ENCODE peak calls at places on chromosomes 13 and 19, in four cellular contexts. X is stimulated activated CD4-positive, alpha-beta T cell treated with anti-CD3 and anti-CD28 coated beads, Interleukin-4, amount 100 ng/mL, for 24 hours; U is NCI-H1930; J is RCC 7860. L is an unnamed sample.

GRCh38 chr19:5547881-5548280 is 19.9 kb downstream of the TINCR start:
- DNase-seq in X (no peak), J (no peak), U (no peak), L (no peak)

GRCh38 chr19:14031719-14032480 is at the start of gene IL27RA:
- DNase-seq in U (peak; percentile 13), X (peak; percentile 76), J (no peak), L (peak; percentile 91)

GRCh38 chr19:16594131-16594586 is 21.9 kb upstream of the SLC35E1 start:
- DNase-seq in X (peak; percentile 36), J (no peak), U (no peak), L (no peak)

GRCh38 chr19:50551713-50552187 is 16.5 kb downstream of the LRRC4B start:
- DNase-seq in J (no peak), U (no peak), X (no peak), L (no peak)

GRCh38 chr13:103731959-103732358 is 665.7 kb upstream of the SLC10A2 start:
- DNase-seq in J (no peak), X (no peak), U (no peak), L (no peak)

GRCh38 chr19:1067341-1068103 is 555 bp downstream of the ARHGAP45 start:
- DNase-seq in J (no peak), X (peak; percentile 68), U (no peak), L (no peak)

GRCh38 chr13:113526466-113527220 is 36.1 kb upstream of the DCUN1D2 start:
- DNase-seq in X (no peak), U (no peak), J (no peak), L (no peak)

GRCh38 chr13:52879950-52880650 is 31.7 kb upstream of the PCDH8 start:
- DNase-seq in J (no peak), U (no peak), X (no peak), L (no peak)

GRCh38 chr19:52099497-52100138 is 4.1 kb upstream of the ZNF841 start:
- DNase-seq in J (no peak), X (no peak), U (no peak), L (no peak)

GRCh38 chr19:33390120-33390907 is 16.8 kb downstream of the CEBPG start:
- DNase-seq in J (no peak), X (no peak), U (no peak), L (peak; percentile 73)

GRCh38 chr13:42628666-42629065 is 54.7 kb downstream of the TNFSF11 start:
- DNase-seq in J (no peak), U (no peak), X (no peak), L (no peak)

GRCh38 chr13:77860621-77861020 is 58.0 kb downstream of the EDNRB start:
- DNase-seq in U (no peak), X (no peak), J (no peak), L (no peak)

GRCh38 chr19:35513231-35513974 is at the start of gene DMKN:
- DNase-seq in X (no peak), J (no peak), U (no peak), L (no peak)

GRCh38 chr13:46609726-46610125 is 56.8 kb downstream of the LRCH1 start:
- DNase-seq in J (no peak), X (no peak), U (no peak), L (no peak)

GRCh38 chr19:16216744-16217670 is 19.3 kb downstream of the AP1M1 start:
- DNase-seq in X (no peak), U (no peak), J (no peak), L (no peak)

GRCh38 chr19:46471778-46472543 is 598 bp upstream of the PNMA8A start:
- DNase-seq in X (no peak), J (no peak), U (no peak), L (no peak)

GRCh38 chr13:59834801-59835200 is 328.9 kb downstream of the DIAPH3 start:
- DNase-seq in X (no peak), U (no peak), J (no peak), L (no peak)

GRCh38 chr13:89490661-89491060 is 1819.5 kb downstream of the SLITRK5 start:
- DNase-seq in X (no peak), J (no peak), U (no peak), L (no peak)

GRCh38 chr19:32373614-32374295 is 28.3 kb downstream of the ZNF507 start:
- DNase-seq in J (peak; percentile 99), X (no peak), U (no peak), L (no peak)

GRCh38 chr13:31722684-31723083 is 16.6 kb upstream of the RXFP2 start:
- DNase-seq in X (no peak), U (no peak), J (no peak), L (no peak)

GRCh38 chr19:991932-992669 is 8.0 kb downstream of the WDR18 start:
- DNase-seq in J (no peak), X (no peak), U (no peak), L (no peak)

GRCh38 chr13:110396476-110396875 is 89.4 kb downstream of the COL4A2 start:
- DNase-seq in J (no peak), X (no peak), U (no peak), L (no peak)

GRCh38 chr13:109790951-109791605 is 4.7 kb upstream of the IRS2 start:
- DNase-seq in J (peak; percentile 47), X (no peak), U (peak; percentile 27), L (no peak)

GRCh38 chr13:20672772-20673171 is 30.7 kb upstream of the IL17D start:
- DNase-seq in J (no peak), X (no peak), U (no peak), L (no peak)

GRCh38 chr13:61286148-61286745 is 129.4 kb downstream of the PCDH20 start:
- DNase-seq in U (peak; percentile 9), X (no peak), J (peak; percentile 7), L (no peak)

GRCh38 chr13:86918682-86919081 is 752.5 kb upstream of the SLITRK5 start:
- DNase-seq in U (no peak), J (no peak), X (no peak), L (no peak)

GRCh38 chr13:113877149-113877990 is 13.5 kb upstream of the GAS6 start:
- DNase-seq in U (no peak), X (no peak), J (no peak), L (no peak)

GRCh38 chr13:73061478-73062275 is 2.9 kb downstream of the KLF5 start:
- DNase-seq in J (no peak), X (no peak), U (no peak), L (no peak)

GRCh38 chr13:40127476-40127875 is 472.0 kb downstream of the COG6 start:
- DNase-seq in U (no peak), X (no peak), J (no peak), L (peak; percentile 84)

GRCh38 chr13:36841411-36841810 is 22.4 kb downstream of the RFXAP start:
- DNase-seq in U (no peak), J (no peak), X (no peak), L (no peak)

GRCh38 chr19:39125199-39125553 is 410 bp upstream of the PAK4 start:
- DNase-seq in J (no peak), X (no peak), U (no peak), L (no peak)

GRCh38 chr13:95484052-95484451 is 68.5 kb upstream of the CLDN10 start:
- DNase-seq in J (no peak), X (no peak), U (no peak), L (no peak)

GRCh38 chr13:109426690-109426990 is 359.7 kb downstream of the IRS2 start:
- DNase-seq in X (no peak), U (no peak), J (no peak), L (no peak)

GRCh38 chr13:114099191-114099590 is 33.2 kb downstream of the RASA3 start:
- DNase-seq in J (peak; percentile 72), X (no peak), U (no peak), L (peak; percentile 59)

GRCh38 chr19:40717325-40717879 is 490 bp downstream of the ITPKC start:
- DNase-seq in X (no peak), J (no peak), U (no peak), L (peak; percentile 69)

GRCh38 chr13:72221276-72221962 is 354.4 kb upstream of the DACH1 start:
- DNase-seq in U (no peak), X (no peak), J (peak; percentile 18), L (peak; percentile 67)

GRCh38 chr13:107370036-107370785 is 802.3 kb upstream of the ARGLU1 start:
- DNase-seq in J (peak; percentile 57), X (no peak), U (no peak), L (no peak)

GRCh38 chr19:15532779-15533521 is 24.6 kb downstream of the CYP4F22 start:
- DNase-seq in X (peak; percentile 36), U (no peak), J (no peak), L (no peak)

L was measured in Peyer's patch.